ENCODE peak calls at places on chromosomes 13 and 19, in five cellular contexts. Z is stimulated activated CD8-positive, alpha-beta memory T cell treated with anti-CD3 and anti-CD28 coated beads, Interleukin-4, amount 100 ng/mL, for 1 hour; I is hippocampal formation; Q is islet precursor cell; N is spleen. O is an unnamed sample.

GRCh38 chr19:15101479-15102082 is 5.6 kb upstream of the SYDE1 start:
- DNase-seq in Z (no peak), Q (peak; percentile 81), N (no peak), I (no peak), O (no peak)

GRCh38 chr19:1408300-1409203 is 1.2 kb downstream of the DAZAP1 start:
- DNase-seq in Z (no peak), Q (peak; percentile 70), N (peak; percentile 90), I (no peak), O (peak; percentile 91)

GRCh38 chr19:10717054-10717355 is 874 bp upstream of the DNM2 start:
- DNase-seq in Q (no peak), Z (no peak), N (no peak), I (no peak), O (no peak)

GRCh38 chr19:41588497-41589209 is 12.7 kb downstream of the CEACAM21 start:
- DNase-seq in Z (no peak), Q (peak; percentile 68), I (no peak), N (peak; percentile 23), O (no peak)

GRCh38 chr13:26019881-26020535 is 31.8 kb downstream of the SHISA2 start:
- DNase-seq in Q (no peak), I (no peak), N (no peak), Z (no peak), O (no peak)

GRCh38 chr13:62014299-62014698 is 598.6 kb upstream of the PCDH20 start:
- DNase-seq in N (no peak), Q (no peak), I (peak; percentile 15), Z (no peak), O (no peak)

GRCh38 chr19:16814526-16815100 is 14.6 kb upstream of the SIN3B start:
- DNase-seq in Z (no peak), I (no peak), N (no peak), Q (no peak), O (no peak)

GRCh38 chr13:41668130-41668757 is 210.9 kb downstream of the RGCC start:
- DNase-seq in Z (no peak), I (peak; percentile 89), Q (peak; percentile 81), N (no peak), O (no peak)

GRCh38 chr13:44093607-44094583 is 214.2 kb downstream of the LACC1 start:
- DNase-seq in Z (no peak), Q (no peak), N (no peak), I (no peak), O (no peak)

GRCh38 chr13:23993439-23993980 is 96.2 kb upstream of the C1QTNF9B start:
- DNase-seq in Q (no peak), N (no peak), I (no peak), Z (no peak), O (no peak)

GRCh38 chr19:4922530-4923378 is 13.5 kb downstream of the UHRF1 start:
- DNase-seq in Z (no peak), Q (peak; percentile 74), N (no peak), I (no peak), O (no peak)

GRCh38 chr13:101211261-101211660 is 205.0 kb downstream of the NALCN start:
- DNase-seq in I (no peak), N (no peak), Q (no peak), Z (no peak), O (no peak)

GRCh38 chr13:45875951-45876350 is 24.4 kb upstream of the SIAH3 start:
- DNase-seq in I (no peak), Z (no peak), Q (peak; percentile 62), N (no peak), O (no peak)

GRCh38 chr19:42081584-42082258 is 5.8 kb downstream of the ZNF574 start:
- DNase-seq in Q (no peak), N (no peak), I (no peak), Z (no peak), O (no peak)

GRCh38 chr19:11652056-11652455 is 54.8 kb downstream of the ZNF627 start:
- DNase-seq in I (no peak), Z (no peak), Q (no peak), N (no peak), O (no peak)

GRCh38 chr19:4326837-4327251 is 11.8 kb downstream of the STAP2 start:
- DNase-seq in I (no peak), Z (no peak), Q (peak; percentile 70), N (peak; percentile 78), O (no peak)

GRCh38 chr19:13122980-13123957 is 5.2 kb downstream of the NACC1 start:
- DNase-seq in I (no peak), N (no peak), Z (no peak), Q (no peak), O (no peak)

GRCh38 chr13:34127523-34127922 is 309.6 kb downstream of the RFC3 start:
- DNase-seq in Q (no peak), Z (no peak), N (no peak), I (no peak), O (no peak)